ENCODE peak calls at places on chromosomes 3 and 15, in five cellular contexts. J is GM23248, M is SK-N-SH, P is neuronal stem cell, N is fibroblast of lung. H is an unnamed sample. For H3K4me1, the result is how much of the 10 kb centered on the place peaks cover.

GRCh38 chr3:192906940-192907339 is 10.7 kb downstream of the MB21D2 start:
- DNase-seq in J (no peak), M (peak), P (no peak), N (no peak), H (no peak)

GRCh38 chr15:40857601-40858351 is 13.9 kb downstream of the SPINT1 start:
- DNase-seq in J (peak), M (peak), P (peak), N (peak), H (peak)

GRCh38 chr15:58608129-58608590 is 141.3 kb downstream of the ADAM10 start:
- DNase-seq in J (peak), M (no peak), P (no peak), N (peak), H (no peak)

GRCh38 chr3:48536116-48536515 is 20.5 kb downstream of the PFKFB4 start:
- DNase-seq in J (no peak), M (no peak), P (no peak), N (no peak), H (no peak)

GRCh38 chr15:70328137-70329115 is 230.7 kb upstream of the TLE3 start:
- DNase-seq in J (peak), M (no peak), P (no peak), N (peak), H (no peak)

GRCh38 chr3:21942328-21942727 is 191.3 kb upstream of the ZNF385D start:
- DNase-seq in J (peak), M (no peak), P (no peak), N (peak), H (no peak)

GRCh38 chr3:46700772-46701171 is 420 bp upstream of the TMIE start:
- DNase-seq in J (no peak), M (peak), P (no peak), N (no peak), H (no peak)

GRCh38 chr3:34016925-34017592 is 218.6 kb downstream of the PDCD6IP start:
- DNase-seq in J (no peak), M (no peak), P (no peak), N (no peak), H (peak)

GRCh38 chr3:39541917-39542329 is 74.4 kb downstream of the MOBP start:
- DNase-seq in J (peak), M (peak), P (peak), N (peak), H (peak)

GRCh38 chr3:152271465-152272035 is 2.8 kb downstream of the MBNL1 start:
- DNase-seq in J (peak), M (no peak), P (no peak), N (no peak), H (peak)

GRCh38 chr15:78157203-78157602 is 8.0 kb downstream of the IDH3A start:
- DNase-seq in J (no peak), M (no peak), P (no peak), N (no peak), H (no peak)

GRCh38 chr3:132342183-132342582 is 25.0 kb downstream of the ACP3 start:
- DNase-seq in J (no peak), M (no peak), P (no peak), N (peak), H (no peak)

GRCh38 chr15:37698679-37699078 is 235.8 kb upstream of the TMCO5A start:
- DNase-seq in J (peak), M (no peak), P (no peak), N (no peak), H (no peak)

GRCh38 chr15:80998252-80998651 is 2.5 kb upstream of the TLNRD1 start:
- DNase-seq in J (no peak), M (no peak), P (no peak), N (no peak), H (peak)

GRCh38 chr3:107683447-107683846 is 160.7 kb downstream of the BBX start:
- DNase-seq in J (peak), M (no peak), P (no peak), N (peak), H (no peak)

GRCh38 chr15:88124199-88124598 is 132.3 kb downstream of the NTRK3 start:
- DNase-seq in J (no peak), M (no peak), P (no peak), N (no peak), H (no peak)

GRCh38 chr3:50611464-50612233 is at the start of gene CISH:
- DNase-seq in J (peak), M (peak), P (peak), N (peak), H (peak)

GRCh38 chr3:50609743-50610085 is 1.9 kb downstream of the CISH start:
- DNase-seq in J (no peak), M (no peak), P (no peak), N (no peak), H (no peak)

GRCh38 chr3:50610181-50610971 is 1.2 kb downstream of the CISH start:
- DNase-seq in J (no peak), M (no peak), P (no peak), N (no peak), H (no peak)

GRCh38 chr3:50612234-50612972 is 829 bp upstream of the CISH start:
- DNase-seq in J (no peak), M (no peak), P (no peak), N (no peak), H (no peak)

DNA sequence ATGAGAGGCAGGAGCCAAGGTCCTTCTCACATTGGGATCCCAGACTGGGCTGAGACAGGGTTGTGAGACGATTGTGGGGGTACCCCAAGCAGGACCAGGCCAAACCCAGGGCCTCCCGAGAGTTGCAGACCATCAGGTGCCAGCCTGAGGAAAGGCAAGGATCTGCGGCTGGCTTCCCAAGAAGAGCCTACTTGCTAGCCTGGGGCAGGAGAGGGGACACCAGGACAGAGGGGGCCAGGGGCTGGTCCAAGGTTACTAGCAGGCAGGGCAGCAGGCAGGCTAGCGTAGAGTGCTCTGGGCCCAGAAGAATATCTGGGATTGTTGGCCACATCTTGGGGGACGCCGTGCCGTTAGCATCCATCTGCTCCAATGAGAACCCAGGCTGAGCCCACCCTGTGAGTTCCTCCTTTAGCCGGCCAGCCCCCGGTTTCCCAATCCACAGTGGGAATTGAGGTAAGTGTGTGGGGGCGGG is 546 bp downstream of the CISH start:
- DNase-seq in J (no peak), M (peak), P (no peak), N (no peak), H (no peak)
- H3K4me1 ChIP-seq in J (under half), M (under half), P (under half), N (under half), H (under half)

GRCh38 chr15:60916032-60916673 is 312.9 kb downstream of the RORA start:
- DNase-seq in J (no peak), M (no peak), P (no peak), N (no peak), H (no peak)
- H3K9ac ChIP-seq in J (no peak), M (no peak), P (no peak), N (no peak), H (no peak)

GRCh38 chr15:99507732-99508571 is 57.8 kb upstream of the MEF2A start:
- DNase-seq in J (peak), M (peak), P (no peak), N (peak), H (peak)

GRCh38 chr15:99504823-99505551 is 60.8 kb upstream of the MEF2A start:
- DNase-seq in J (peak), M (no peak), P (no peak), N (peak), H (peak)

GRCh38 chr15:99506399-99506798 is 59.4 kb upstream of the MEF2A start:
- DNase-seq in J (no peak), M (no peak), P (no peak), N (no peak), H (no peak)

GRCh38 chr15:99508807-99509311 is 56.9 kb upstream of the MEF2A start:
- DNase-seq in J (no peak), M (no peak), P (no peak), N (no peak), H (peak)

DNA sequence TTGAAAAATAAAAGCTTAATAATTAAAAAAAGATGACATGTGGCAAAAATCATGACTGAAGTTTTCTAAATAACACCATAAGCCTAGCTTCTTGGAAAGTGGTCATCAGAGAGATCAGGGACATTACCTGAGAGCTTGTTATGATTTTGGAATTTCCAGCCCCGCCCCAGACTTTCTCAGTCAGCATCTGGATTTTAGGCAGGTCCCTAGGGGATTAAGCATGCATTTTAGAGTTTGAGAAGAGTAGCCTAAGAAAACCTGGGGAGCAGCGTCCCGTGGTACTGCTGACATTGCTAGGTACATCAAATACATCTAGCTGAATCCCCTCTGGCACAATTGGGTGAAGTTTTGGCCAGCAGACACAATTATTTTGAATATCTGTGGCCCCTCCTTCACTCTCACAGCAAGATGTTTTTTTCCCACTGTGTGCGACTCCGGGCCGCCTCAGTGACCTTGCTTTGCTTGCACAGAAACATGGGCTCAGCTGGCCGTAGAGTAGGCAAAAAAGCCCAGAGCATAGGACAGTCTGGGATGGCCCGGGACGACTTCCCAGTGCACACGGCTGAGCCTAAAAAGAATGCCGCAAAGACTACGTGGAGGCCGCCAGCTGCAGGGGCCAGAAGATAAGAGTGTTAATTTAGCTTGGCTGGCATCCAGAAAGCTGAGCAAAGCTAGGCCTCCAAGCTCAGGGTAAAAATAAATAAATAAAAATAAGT is 58.6 kb upstream of the MEF2A start:
- DNase-seq in J (peak), M (peak), P (no peak), N (peak), H (peak)
- H3K4me2 ChIP-seq in J (peak), M (no peak), P (no peak), N (peak), H (peak)

GRCh38 chr15:60369696-60370095 is 28.1 kb downstream of the ANXA2 start:
- DNase-seq in J (no peak), M (no peak), P (no peak), N (no peak), H (no peak)
- H3K4me1 ChIP-seq in J (half or more), M (half or more), P (under half), N (under half), H (under half)

GRCh38 chr3:31250116-31250813 is 282.5 kb upstream of the STT3B start:
- DNase-seq in J (peak), M (no peak), P (no peak), N (no peak), H (no peak)

GRCh38 chr3:31251083-31251482 is 281.6 kb upstream of the STT3B start:
- DNase-seq in J (no peak), M (no peak), P (no peak), N (no peak), H (no peak)

GRCh38 chr3:31253782-31254181 is 278.9 kb upstream of the STT3B start:
- DNase-seq in J (no peak), M (no peak), P (no peak), N (peak), H (no peak)

GRCh38 chr3:31254483-31254882 is 278.2 kb upstream of the STT3B start:
- DNase-seq in J (no peak), M (no peak), P (no peak), N (no peak), H (no peak)

DNA sequence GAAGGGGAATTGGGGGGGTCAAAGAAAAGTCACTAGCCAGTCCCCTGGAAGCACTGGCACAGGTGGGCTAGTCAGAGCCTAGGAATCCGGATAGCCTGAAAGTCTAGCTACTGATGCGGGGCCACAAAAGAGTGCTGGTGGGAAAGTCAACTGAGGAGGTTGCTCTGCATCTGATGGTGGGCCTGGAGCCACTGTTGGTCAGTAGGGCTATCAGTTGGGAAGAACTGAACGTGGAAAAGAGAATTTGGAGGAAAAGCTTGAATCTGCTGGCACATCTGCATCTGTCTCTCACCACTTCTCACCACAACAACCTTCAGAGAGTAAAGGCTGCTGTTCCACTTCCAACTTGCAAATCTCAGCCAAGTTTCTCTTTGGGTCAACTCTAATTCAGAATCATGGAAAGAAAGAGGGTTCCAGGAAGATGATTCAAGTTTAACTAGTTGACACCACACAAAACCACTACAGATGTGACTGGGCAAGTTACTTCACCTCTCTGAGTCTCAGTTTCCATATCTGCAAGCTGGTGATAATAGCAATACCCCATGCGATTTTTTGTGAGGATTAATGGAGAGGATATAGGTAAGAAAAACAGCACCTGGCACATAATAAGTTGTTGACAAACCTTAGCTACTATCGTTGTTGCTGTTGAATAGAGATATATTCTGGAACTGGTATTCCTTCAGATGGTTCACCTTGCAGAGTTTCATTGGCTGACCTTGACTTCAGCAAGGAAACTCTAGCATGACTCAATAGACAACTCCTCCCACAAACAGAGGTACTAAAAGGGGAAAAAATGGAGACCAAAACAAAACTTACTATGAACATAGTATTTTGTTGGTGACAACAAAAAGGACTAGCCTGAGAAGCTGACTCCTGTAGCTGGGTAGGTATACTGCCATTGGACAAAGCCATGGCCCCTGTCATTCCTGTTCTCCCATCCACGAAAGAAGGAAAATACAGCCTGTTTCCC is 280.2 kb upstream of the STT3B start:
- DNase-seq in J (no peak), M (no peak), P (no peak), N (no peak), H (no peak)
- H3K9ac ChIP-seq in J (no peak), M (no peak), P (no peak), N (no peak), H (no peak)

GRCh38 chr3:10145685-10146084 is 4.1 kb downstream of the VHL start:
- DNase-seq in J (no peak), M (no peak), P (no peak), N (no peak), H (no peak)
- H3K4me2 ChIP-seq in J (no peak), M (no peak), P (no peak), N (no peak), H (no peak)

GRCh38 chr3:136152176-136152843 is 43.8 kb downstream of the MSL2 start:
- DNase-seq in J (no peak), M (no peak), P (no peak), N (peak), H (no peak)
- H3K4me1 ChIP-seq in J (under half), M (under half), P (under half), N (under half), H (under half)

DNA sequence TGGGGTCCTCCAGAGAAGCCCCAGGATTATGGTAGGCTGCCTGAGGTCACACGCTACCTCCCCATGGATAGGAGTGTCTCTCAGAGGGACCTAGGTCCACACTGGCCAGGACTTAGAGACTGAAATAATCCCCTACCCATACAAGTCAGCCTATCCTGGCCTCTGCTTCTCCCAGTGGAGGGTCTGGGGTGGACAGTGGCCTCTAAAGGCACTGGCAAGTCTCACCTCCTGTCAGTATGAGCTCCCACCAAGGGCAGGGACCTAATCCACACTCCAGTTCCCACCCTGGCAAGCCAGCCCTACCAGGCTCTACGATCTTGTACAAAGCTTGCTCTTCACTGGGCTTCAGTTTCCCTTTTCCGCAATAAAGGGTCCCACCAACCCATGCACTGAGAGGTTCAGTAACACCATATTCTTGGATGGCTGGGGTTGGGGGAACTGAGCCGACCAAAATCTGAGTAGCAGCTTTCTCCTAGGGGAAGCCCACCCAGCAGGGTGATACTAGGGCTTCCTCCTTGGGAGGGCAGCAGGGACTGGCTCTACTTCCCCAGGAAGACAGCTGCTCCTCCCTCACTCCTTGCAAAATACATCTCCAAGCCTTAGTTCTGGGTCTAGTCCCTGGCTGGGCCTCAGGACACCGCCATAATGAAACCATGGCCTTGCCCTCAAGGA is 2.4 kb downstream of the CISH start:
- DNase-seq in J (no peak), M (no peak), P (no peak), N (no peak), H (no peak)
- H3K9ac ChIP-seq in J (no peak), M (no peak), P (no peak), N (no peak), H (no peak)

H was measured in Karpas-422.